ENCODE peak calls at places on chromosomes 4 and X, in seven cellular contexts. One of them, this sample, is unnamed.

GRCh38 chr4:6501171-6501570 is 28.8 kb upstream of the PPP2R2C start:
- DNase-seq in left ventricle myocardium inferior: no peak
- DNase-seq in AG10803: no peak
- DNase-seq in endothelial cell: no peak
- DNase-seq in kidney: no peak
- DNase-seq in pancreas: no peak
- DNase-seq in coronary artery: no peak
- DNase-seq in this sample: no peak

GRCh38 chr4:93659629-93660028 is 168.9 kb upstream of the ATOH1 start:
- DNase-seq in left ventricle myocardium inferior: no peak
- DNase-seq in AG10803: no peak
- DNase-seq in endothelial cell: no peak
- DNase-seq in kidney: no peak
- DNase-seq in pancreas: no peak
- DNase-seq in coronary artery: no peak
- DNase-seq in this sample: no peak

GRCh38 chr4:103934178-103934789 is 214.5 kb upstream of the TACR3 start:
- DNase-seq in left ventricle myocardium inferior: no peak
- DNase-seq in AG10803: peak; percentile 43
- DNase-seq in endothelial cell: peak; percentile 18
- DNase-seq in kidney: no peak
- DNase-seq in pancreas: no peak
- DNase-seq in coronary artery: no peak
- DNase-seq in this sample: no peak

GRCh38 chr4:74284074-74284473 is 24.2 kb upstream of the EPGN start:
- DNase-seq in left ventricle myocardium inferior: no peak
- DNase-seq in AG10803: peak; percentile 64
- DNase-seq in endothelial cell: no peak
- DNase-seq in kidney: no peak
- DNase-seq in pancreas: no peak
- DNase-seq in coronary artery: no peak
- DNase-seq in this sample: no peak

GRCh38 chr4:119755599-119755998 is 127.0 kb upstream of the PDE5A start:
- DNase-seq in left ventricle myocardium inferior: no peak
- DNase-seq in AG10803: no peak
- DNase-seq in endothelial cell: no peak
- DNase-seq in kidney: no peak
- DNase-seq in pancreas: no peak
- DNase-seq in coronary artery: no peak
- DNase-seq in this sample: no peak

GRCh38 chr4:33160126-33160525 is 2440.0 kb downstream of the PCDH7 start:
- DNase-seq in left ventricle myocardium inferior: no peak
- DNase-seq in AG10803: peak; percentile 55
- DNase-seq in endothelial cell: peak; percentile 20
- DNase-seq in kidney: no peak
- DNase-seq in pancreas: no peak
- DNase-seq in coronary artery: no peak
- DNase-seq in this sample: no peak

GRCh38 chr4:178966644-178967043 is 1524.4 kb upstream of the AGA start:
- DNase-seq in left ventricle myocardium inferior: no peak
- DNase-seq in AG10803: no peak
- DNase-seq in endothelial cell: no peak
- DNase-seq in kidney: no peak
- DNase-seq in pancreas: no peak
- DNase-seq in coronary artery: no peak
- DNase-seq in this sample: no peak

GRCh38 chrX:16712825-16713155 is 321 bp upstream of the CTPS2 start:
- DNase-seq in left ventricle myocardium inferior: no peak
- DNase-seq in AG10803: no peak
- DNase-seq in endothelial cell: no peak
- DNase-seq in kidney: no peak
- DNase-seq in pancreas: no peak
- DNase-seq in coronary artery: no peak
- DNase-seq in this sample: no peak

GRCh38 chr4:185872747-185873380 is 60.9 kb upstream of the SORBS2 start:
- DNase-seq in left ventricle myocardium inferior: no peak
- DNase-seq in AG10803: peak; percentile 34
- DNase-seq in endothelial cell: no peak
- DNase-seq in kidney: no peak
- DNase-seq in pancreas: no peak
- DNase-seq in coronary artery: no peak
- DNase-seq in this sample: no peak

GRCh38 chr4:98919996-98920395 is 8.9 kb downstream of the EIF4E start:
- DNase-seq in left ventricle myocardium inferior: no peak
- DNase-seq in AG10803: peak; percentile 33
- DNase-seq in endothelial cell: no peak
- DNase-seq in kidney: no peak
- DNase-seq in pancreas: no peak
- DNase-seq in coronary artery: no peak
- DNase-seq in this sample: no peak

GRCh38 chrX:2401590-2402360 is 99.0 kb downstream of the DHRSX start:
- DNase-seq in left ventricle myocardium inferior: peak; percentile 50
- DNase-seq in AG10803: peak; percentile 59
- DNase-seq in endothelial cell: no peak
- DNase-seq in kidney: no peak
- DNase-seq in pancreas: no peak
- DNase-seq in coronary artery: no peak
- DNase-seq in this sample: no peak

GRCh38 chr4:124712417-124713212 is at the start of gene ANKRD50:
- DNase-seq in left ventricle myocardium inferior: peak; percentile 91
- DNase-seq in AG10803: peak; percentile 96
- DNase-seq in endothelial cell: peak; percentile 93
- DNase-seq in kidney: peak; percentile 96
- DNase-seq in pancreas: peak; percentile 95
- DNase-seq in coronary artery: peak; percentile 94
- DNase-seq in this sample: peak; percentile 93

GRCh38 chr4:175530655-175531054 is 281.4 kb downstream of the GPM6A start:
- DNase-seq in left ventricle myocardium inferior: no peak
- DNase-seq in AG10803: peak; percentile 25
- DNase-seq in endothelial cell: no peak
- DNase-seq in kidney: no peak
- DNase-seq in pancreas: no peak
- DNase-seq in coronary artery: no peak
- DNase-seq in this sample: no peak

GRCh38 chr4:155578219-155578618 is 88.4 kb upstream of the GUCY1A1 start:
- DNase-seq in left ventricle myocardium inferior: no peak
- DNase-seq in AG10803: no peak
- DNase-seq in endothelial cell: no peak
- DNase-seq in kidney: no peak
- DNase-seq in pancreas: no peak
- DNase-seq in coronary artery: no peak
- DNase-seq in this sample: no peak

GRCh38 chr4:46123872-46124755 is at the start of gene GABRG1:
- DNase-seq in left ventricle myocardium inferior: no peak
- DNase-seq in AG10803: no peak
- DNase-seq in endothelial cell: no peak
- DNase-seq in kidney: peak; percentile 19
- DNase-seq in pancreas: peak; percentile 11
- DNase-seq in coronary artery: no peak
- DNase-seq in this sample: no peak

DNA sequence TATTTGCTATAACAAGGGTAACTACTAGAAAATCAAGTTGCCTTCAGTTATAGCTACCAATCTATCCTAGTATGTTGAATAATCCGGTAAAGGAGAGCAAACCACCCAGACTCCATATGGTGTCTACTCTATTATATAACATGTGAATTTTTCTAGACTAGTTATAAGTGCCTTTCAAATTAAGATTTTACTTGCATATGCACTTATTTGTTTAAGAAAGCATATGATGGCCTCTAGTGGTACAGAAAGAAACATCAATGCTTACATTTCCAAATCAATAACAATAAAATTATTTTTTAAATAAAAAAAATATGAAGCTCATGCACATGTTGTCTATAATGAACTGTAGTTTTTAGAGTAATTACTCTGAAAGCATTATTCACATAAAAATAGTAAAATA is 1516.4 kb upstream of the PABPC4L start:
- DNase-seq in left ventricle myocardium inferior: no peak
- DNase-seq in AG10803: no peak
- DNase-seq in endothelial cell: no peak
- DNase-seq in kidney: no peak
- DNase-seq in pancreas: no peak
- DNase-seq in coronary artery: no peak
- DNase-seq in this sample: no peak
- TF ChIP-seq CTCF in left ventricle myocardium inferior: peak; percentile 37
- TF ChIP-seq CTCF in AG10803: no peak
- TF ChIP-seq CTCF in endothelial cell: no peak
- TF ChIP-seq CTCF in kidney: no peak
- TF ChIP-seq CTCF in pancreas: no peak
- TF ChIP-seq CTCF in coronary artery: no peak
- TF ChIP-seq CTCF in this sample: peak; percentile 58

GRCh38 chrX:20593836-20594235 is 327.1 kb upstream of the RPS6KA3 start:
- DNase-seq in left ventricle myocardium inferior: no peak
- DNase-seq in AG10803: no peak
- DNase-seq in endothelial cell: no peak
- DNase-seq in kidney: no peak
- DNase-seq in pancreas: no peak
- DNase-seq in coronary artery: no peak
- DNase-seq in this sample: no peak

GRCh38 chrX:20593402-20593801 is 326.7 kb upstream of the RPS6KA3 start:
- DNase-seq in left ventricle myocardium inferior: no peak
- DNase-seq in AG10803: no peak
- DNase-seq in endothelial cell: no peak
- DNase-seq in kidney: no peak
- DNase-seq in pancreas: no peak
- DNase-seq in coronary artery: no peak
- DNase-seq in this sample: no peak

GRCh38 chrX:20595928-20596550 is 329.3 kb upstream of the RPS6KA3 start:
- DNase-seq in left ventricle myocardium inferior: no peak
- DNase-seq in AG10803: peak; percentile 31
- DNase-seq in endothelial cell: no peak
- DNase-seq in kidney: no peak
- DNase-seq in pancreas: no peak
- DNase-seq in coronary artery: no peak
- DNase-seq in this sample: no peak

GRCh38 chrX:20596856-20597255 is 330.1 kb upstream of the RPS6KA3 start:
- DNase-seq in left ventricle myocardium inferior: no peak
- DNase-seq in AG10803: no peak
- DNase-seq in endothelial cell: no peak
- DNase-seq in kidney: no peak
- DNase-seq in pancreas: no peak
- DNase-seq in coronary artery: no peak
- DNase-seq in this sample: no peak

DNA sequence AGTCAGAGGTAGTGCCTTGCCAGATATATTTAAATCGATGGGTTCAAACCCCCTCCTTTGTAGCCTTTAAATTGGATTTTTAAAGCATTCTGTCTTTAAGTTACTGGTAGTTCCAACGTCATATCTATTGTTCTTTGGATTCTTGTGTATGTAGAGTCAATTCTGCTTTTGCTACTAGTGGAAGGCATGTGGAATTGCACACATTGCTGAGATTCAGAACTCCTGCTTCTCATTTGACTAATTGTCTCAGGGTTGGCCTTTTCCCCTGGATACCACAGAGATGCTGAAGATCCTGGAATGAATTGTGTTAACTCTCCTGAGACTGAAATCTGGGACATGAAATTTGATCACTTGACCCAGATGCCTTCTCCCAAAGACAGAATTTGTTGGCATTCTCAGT is 328.3 kb upstream of the RPS6KA3 start:
- DNase-seq in left ventricle myocardium inferior: no peak
- DNase-seq in AG10803: peak; percentile 49
- DNase-seq in endothelial cell: no peak
- DNase-seq in kidney: no peak
- DNase-seq in pancreas: no peak
- DNase-seq in coronary artery: no peak
- DNase-seq in this sample: no peak
- TF ChIP-seq CTCF in left ventricle myocardium inferior: peak; percentile 8
- TF ChIP-seq CTCF in AG10803: peak; percentile 49
- TF ChIP-seq CTCF in endothelial cell: peak; percentile 33
- TF ChIP-seq CTCF in kidney: no peak
- TF ChIP-seq CTCF in pancreas: no peak
- TF ChIP-seq CTCF in coronary artery: no peak
- TF ChIP-seq CTCF in this sample: peak; percentile 67

GRCh38 chrX:149628280-149628679 is 3.3 kb downstream of the TMEM185A start:
- DNase-seq in left ventricle myocardium inferior: no peak
- DNase-seq in AG10803: no peak
- DNase-seq in endothelial cell: no peak
- DNase-seq in kidney: no peak
- DNase-seq in pancreas: no peak
- DNase-seq in coronary artery: no peak
- DNase-seq in this sample: no peak

GRCh38 chrX:149628768-149629167 is 2.8 kb downstream of the TMEM185A start:
- DNase-seq in left ventricle myocardium inferior: no peak
- DNase-seq in AG10803: no peak
- DNase-seq in endothelial cell: no peak
- DNase-seq in kidney: no peak
- DNase-seq in pancreas: no peak
- DNase-seq in coronary artery: no peak
- DNase-seq in this sample: no peak

GRCh38 chrX:149631293-149632165 is at the start of gene TMEM185A:
- DNase-seq in left ventricle myocardium inferior: peak; percentile 73
- DNase-seq in AG10803: peak; percentile 31
- DNase-seq in endothelial cell: peak; percentile 59
- DNase-seq in kidney: peak; percentile 89
- DNase-seq in pancreas: peak; percentile 90
- DNase-seq in coronary artery: no peak
- DNase-seq in this sample: peak; percentile 78

GRCh38 chrX:149629730-149630387 is 1.7 kb downstream of the TMEM185A start:
- DNase-seq in left ventricle myocardium inferior: no peak
- DNase-seq in AG10803: no peak
- DNase-seq in endothelial cell: no peak
- DNase-seq in kidney: no peak
- DNase-seq in pancreas: no peak
- DNase-seq in coronary artery: no peak
- DNase-seq in this sample: no peak

GRCh38 chrX:149630681-149631292 is 805 bp downstream of the TMEM185A start:
- DNase-seq in left ventricle myocardium inferior: no peak
- DNase-seq in AG10803: peak; percentile 61
- DNase-seq in endothelial cell: no peak
- DNase-seq in kidney: no peak
- DNase-seq in pancreas: no peak
- DNase-seq in coronary artery: no peak
- DNase-seq in this sample: no peak
- TF ChIP-seq CTCF in left ventricle myocardium inferior: peak; percentile 27
- TF ChIP-seq CTCF in AG10803: peak; percentile 48
- TF ChIP-seq CTCF in endothelial cell: no peak
- TF ChIP-seq CTCF in kidney: no peak
- TF ChIP-seq CTCF in pancreas: no peak
- TF ChIP-seq CTCF in coronary artery: no peak
- TF ChIP-seq CTCF in this sample: peak; percentile 45

GRCh38 chr4:169117591-169118081 is 107.6 kb upstream of the CBR4 start:
- DNase-seq in left ventricle myocardium inferior: no peak
- DNase-seq in AG10803: peak; percentile 73
- DNase-seq in endothelial cell: no peak
- DNase-seq in kidney: no peak
- DNase-seq in pancreas: no peak
- DNase-seq in coronary artery: no peak
- DNase-seq in this sample: no peak

GRCh38 chr4:169116270-169116901 is 106.3 kb upstream of the CBR4 start:
- DNase-seq in left ventricle myocardium inferior: no peak
- DNase-seq in AG10803: no peak
- DNase-seq in endothelial cell: no peak
- DNase-seq in kidney: peak; percentile 67
- DNase-seq in pancreas: peak; percentile 58
- DNase-seq in coronary artery: no peak
- DNase-seq in this sample: no peak

GRCh38 chr4:169114341-169114974 is 104.4 kb upstream of the CBR4 start:
- DNase-seq in left ventricle myocardium inferior: no peak
- DNase-seq in AG10803: no peak
- DNase-seq in endothelial cell: no peak
- DNase-seq in kidney: no peak
- DNase-seq in pancreas: no peak
- DNase-seq in coronary artery: no peak
- DNase-seq in this sample: no peak

GRCh38 chr4:169115144-169115896 is 105.3 kb upstream of the CBR4 start:
- DNase-seq in left ventricle myocardium inferior: no peak
- DNase-seq in AG10803: no peak
- DNase-seq in endothelial cell: no peak
- DNase-seq in kidney: no peak
- DNase-seq in pancreas: no peak
- DNase-seq in coronary artery: no peak
- DNase-seq in this sample: no peak

GRCh38 chr4:169115897-169116254 is 105.8 kb upstream of the CBR4 start:
- DNase-seq in left ventricle myocardium inferior: no peak
- DNase-seq in AG10803: peak; percentile 97
- DNase-seq in endothelial cell: no peak
- DNase-seq in kidney: no peak
- DNase-seq in pancreas: no peak
- DNase-seq in coronary artery: no peak
- DNase-seq in this sample: no peak
- TF ChIP-seq CTCF in left ventricle myocardium inferior: no peak
- TF ChIP-seq CTCF in AG10803: peak; percentile 62
- TF ChIP-seq CTCF in endothelial cell: no peak
- TF ChIP-seq CTCF in kidney: peak; percentile 12
- TF ChIP-seq CTCF in pancreas: no peak
- TF ChIP-seq CTCF in coronary artery: no peak
- TF ChIP-seq CTCF in this sample: no peak

This sample was measured in type B pancreatic cell.